ENCODE peak calls at places on chromosomes 16 and 17, in nine cellular contexts. One of them, this sample, is unnamed.

GRCh38 chr17:76179496-76180467 is 38.7 kb upstream of the FOXJ1 start:
- DNase-seq in HepG2: no peak
- DNase-seq in mesendoderm: peak; percentile 21
- DNase-seq in GM23248: peak; percentile 28
- DNase-seq in A549: peak; percentile 40
- DNase-seq in neuronal stem cell: no peak
- DNase-seq in neural progenitor cell: no peak
- DNase-seq in osteoblast: no peak
- DNase-seq in HCT116: no peak
- DNase-seq in this sample: peak; percentile 77

GRCh38 chr17:8924595-8924994 is 40.9 kb downstream of the PIK3R5 start:
- DNase-seq in HepG2: no peak
- DNase-seq in HCT116: no peak
- DNase-seq in neural progenitor cell: no peak
- DNase-seq in mesendoderm: no peak
- DNase-seq in osteoblast: no peak
- DNase-seq in neuronal stem cell: no peak
- DNase-seq in GM23248: no peak
- DNase-seq in A549: no peak
- DNase-seq in this sample: no peak

GRCh38 chr16:25109643-25110042 is 1.9 kb upstream of the LCMT1 start:
- DNase-seq in mesendoderm: no peak
- DNase-seq in neural progenitor cell: no peak
- DNase-seq in osteoblast: peak; percentile 90
- DNase-seq in neuronal stem cell: no peak
- DNase-seq in GM23248: peak; percentile 96
- DNase-seq in HepG2: peak; percentile 74
- DNase-seq in HCT116: peak; percentile 87
- DNase-seq in A549: peak; percentile 91
- DNase-seq in this sample: no peak

GRCh38 chr17:69030145-69030544 is 30.6 kb downstream of the ABCA9 start:
- DNase-seq in GM23248: peak; percentile 25
- DNase-seq in HepG2: no peak
- DNase-seq in neural progenitor cell: no peak
- DNase-seq in A549: no peak
- DNase-seq in HCT116: no peak
- DNase-seq in neuronal stem cell: no peak
- DNase-seq in mesendoderm: peak; percentile 33
- DNase-seq in osteoblast: no peak
- DNase-seq in this sample: no peak

GRCh38 chr17:80068301-80069160 is 32.1 kb downstream of the CCDC40 start:
- DNase-seq in A549: no peak
- DNase-seq in HepG2: peak; percentile 95
- DNase-seq in neuronal stem cell: no peak
- DNase-seq in GM23248: peak; percentile 31
- DNase-seq in neural progenitor cell: no peak
- DNase-seq in mesendoderm: peak; percentile 27
- DNase-seq in HCT116: no peak
- DNase-seq in osteoblast: peak; percentile 83
- DNase-seq in this sample: no peak

GRCh38 chr16:83901101-83901500 is 2.2 kb downstream of the MLYCD start:
- DNase-seq in neural progenitor cell: no peak
- DNase-seq in A549: no peak
- DNase-seq in neuronal stem cell: no peak
- DNase-seq in mesendoderm: no peak
- DNase-seq in HepG2: no peak
- DNase-seq in HCT116: no peak
- DNase-seq in GM23248: peak; percentile 63
- DNase-seq in osteoblast: peak; percentile 85
- DNase-seq in this sample: no peak

GRCh38 chr16:28876016-28876659 is 2.1 kb upstream of the ATP2A1 start:
- DNase-seq in neuronal stem cell: no peak
- DNase-seq in HepG2: no peak
- DNase-seq in neural progenitor cell: no peak
- DNase-seq in osteoblast: peak; percentile 77
- DNase-seq in mesendoderm: no peak
- DNase-seq in A549: no peak
- DNase-seq in GM23248: no peak
- DNase-seq in HCT116: no peak
- DNase-seq in this sample: no peak

GRCh38 chr17:28928061-28928460 is 23.3 kb downstream of the PHF12 start:
- DNase-seq in A549: no peak
- DNase-seq in neuronal stem cell: no peak
- DNase-seq in HepG2: no peak
- DNase-seq in GM23248: peak; percentile 48
- DNase-seq in neural progenitor cell: no peak
- DNase-seq in mesendoderm: no peak
- DNase-seq in osteoblast: no peak
- DNase-seq in HCT116: no peak
- DNase-seq in this sample: no peak

GRCh38 chr17:59830846-59831486 is 61.8 kb downstream of the TUBD1 start:
- DNase-seq in neural progenitor cell: no peak
- DNase-seq in mesendoderm: no peak
- DNase-seq in GM23248: no peak
- DNase-seq in A549: peak; percentile 58
- DNase-seq in neuronal stem cell: no peak
- DNase-seq in HCT116: no peak
- DNase-seq in osteoblast: no peak
- DNase-seq in HepG2: no peak
- DNase-seq in this sample: no peak

GRCh38 chr17:77613627-77614026 is 344.9 kb upstream of the TNRC6C start:
- DNase-seq in A549: no peak
- DNase-seq in GM23248: no peak
- DNase-seq in neuronal stem cell: no peak
- DNase-seq in osteoblast: no peak
- DNase-seq in neural progenitor cell: no peak
- DNase-seq in HCT116: no peak
- DNase-seq in HepG2: no peak
- DNase-seq in mesendoderm: no peak
- DNase-seq in this sample: no peak

GRCh38 chr16:77793417-77793816 is 5.1 kb downstream of the VAT1L start:
- DNase-seq in A549: no peak
- DNase-seq in osteoblast: no peak
- DNase-seq in GM23248: no peak
- DNase-seq in HCT116: no peak
- DNase-seq in neuronal stem cell: no peak
- DNase-seq in HepG2: no peak
- DNase-seq in mesendoderm: no peak
- DNase-seq in neural progenitor cell: no peak
- DNase-seq in this sample: no peak

GRCh38 chr17:67477687-67478086 is 100.6 kb downstream of the PITPNC1 start:
- DNase-seq in neural progenitor cell: no peak
- DNase-seq in neuronal stem cell: no peak
- DNase-seq in HepG2: no peak
- DNase-seq in mesendoderm: no peak
- DNase-seq in HCT116: peak; percentile 43
- DNase-seq in GM23248: peak; percentile 85
- DNase-seq in osteoblast: peak; percentile 87
- DNase-seq in A549: no peak
- DNase-seq in this sample: no peak

GRCh38 chr16:52976539-52977167 is 76.0 kb downstream of the CHD9NB start:
- DNase-seq in HepG2: peak; percentile 41
- DNase-seq in A549: peak; percentile 39
- DNase-seq in osteoblast: peak; percentile 57
- DNase-seq in neuronal stem cell: no peak
- DNase-seq in GM23248: peak; percentile 50
- DNase-seq in HCT116: peak; percentile 7
- DNase-seq in mesendoderm: peak; percentile 67
- DNase-seq in neural progenitor cell: peak; percentile 30
- DNase-seq in this sample: no peak

GRCh38 chr17:73643012-73643845 is 1.0 kb downstream of the SDK2 start:
- DNase-seq in neural progenitor cell: peak; percentile 71
- DNase-seq in neuronal stem cell: peak; percentile 46
- DNase-seq in HepG2: no peak
- DNase-seq in mesendoderm: peak; percentile 69
- DNase-seq in HCT116: no peak
- DNase-seq in GM23248: peak; percentile 26
- DNase-seq in osteoblast: no peak
- DNase-seq in A549: peak; percentile 64
- DNase-seq in this sample: no peak

GRCh38 chr16:66539628-66540469 is 10.1 kb downstream of the TK2 start:
- DNase-seq in GM23248: no peak
- DNase-seq in mesendoderm: no peak
- DNase-seq in osteoblast: peak; percentile 66
- DNase-seq in neuronal stem cell: no peak
- DNase-seq in HepG2: no peak
- DNase-seq in A549: no peak
- DNase-seq in HCT116: no peak
- DNase-seq in neural progenitor cell: no peak
- DNase-seq in this sample: peak; percentile 58

GRCh38 chr16:81595676-81596292 is 151.2 kb downstream of the CMIP start:
- DNase-seq in GM23248: peak; percentile 52
- DNase-seq in mesendoderm: no peak
- DNase-seq in neural progenitor cell: no peak
- DNase-seq in neuronal stem cell: no peak
- DNase-seq in HepG2: no peak
- DNase-seq in HCT116: no peak
- DNase-seq in A549: peak; percentile 38
- DNase-seq in osteoblast: peak; percentile 50
- DNase-seq in this sample: no peak

GRCh38 chr16:14309906-14310305 is 238.8 kb downstream of the MRTFB start:
- DNase-seq in osteoblast: peak; percentile 92
- DNase-seq in HepG2: no peak
- DNase-seq in neural progenitor cell: no peak
- DNase-seq in GM23248: peak; percentile 95
- DNase-seq in HCT116: no peak
- DNase-seq in neuronal stem cell: no peak
- DNase-seq in A549: peak; percentile 73
- DNase-seq in mesendoderm: peak; percentile 71
- DNase-seq in this sample: no peak
- H3K27ac ChIP-seq in osteoblast: peak overlapping the region; percentile 88
- H3K27ac ChIP-seq in HepG2: peak overlapping the region; percentile 54
- H3K27ac ChIP-seq in neural progenitor cell: no peak overlapping the region
- H3K27ac ChIP-seq in GM23248: peak overlapping the region; percentile 83
- H3K27ac ChIP-seq in HCT116: peak overlapping the region; percentile 74
- H3K27ac ChIP-seq in neuronal stem cell: no peak overlapping the region
- H3K27ac ChIP-seq in A549: peak overlapping the region; percentile 100
- H3K27ac ChIP-seq in mesendoderm: peak overlapping the region; percentile 60
- H3K27ac ChIP-seq in this sample: peak overlapping the region; percentile 80

DNA sequence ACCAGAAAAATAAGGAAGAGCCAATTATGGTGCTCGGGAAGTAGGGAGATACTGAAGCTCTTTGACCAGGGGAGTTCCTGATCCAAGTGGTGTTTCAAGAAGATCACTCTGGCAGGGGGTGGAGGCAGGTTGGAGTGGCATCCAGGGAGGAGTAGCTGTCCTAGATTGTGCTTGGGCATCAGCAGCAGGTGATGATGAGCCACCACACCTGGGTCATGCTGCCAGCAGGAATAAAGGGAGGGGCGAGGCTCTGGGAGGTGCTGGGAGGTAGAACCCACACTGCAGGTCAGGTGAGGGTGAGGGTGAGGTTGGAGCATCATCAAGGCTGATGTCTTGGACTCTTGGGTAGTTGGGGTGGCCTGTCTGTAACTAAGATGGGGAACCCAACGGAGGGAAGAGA is 35.4 kb upstream of the ADGRG1 start:
- DNase-seq in HCT116: no peak
- DNase-seq in neuronal stem cell: no peak
- DNase-seq in osteoblast: peak; percentile 74
- DNase-seq in A549: no peak
- DNase-seq in GM23248: no peak
- DNase-seq in neural progenitor cell: no peak
- DNase-seq in HepG2: no peak
- DNase-seq in mesendoderm: no peak
- DNase-seq in this sample: no peak
- H3K4me2 ChIP-seq in HCT116: no peak overlapping the region
- H3K4me2 ChIP-seq in neuronal stem cell: no peak overlapping the region
- H3K4me2 ChIP-seq in osteoblast: no peak overlapping the region
- H3K4me2 ChIP-seq in A549: no peak overlapping the region
- H3K4me2 ChIP-seq in GM23248: no peak overlapping the region
- H3K4me2 ChIP-seq in neural progenitor cell: no peak overlapping the region
- H3K4me2 ChIP-seq in HepG2: no peak overlapping the region
- H3K4me2 ChIP-seq in mesendoderm: no peak overlapping the region
- H3K4me2 ChIP-seq in this sample: peak overlapping the region; percentile 48

GRCh38 chr17:43648916-43649315 is 12.8 kb downstream of the MEOX1 start:
- DNase-seq in mesendoderm: peak; percentile 88
- DNase-seq in neural progenitor cell: no peak
- DNase-seq in neuronal stem cell: no peak
- DNase-seq in HCT116: no peak
- DNase-seq in A549: no peak
- DNase-seq in GM23248: no peak
- DNase-seq in osteoblast: no peak
- DNase-seq in HepG2: no peak
- DNase-seq in this sample: no peak

GRCh38 chr17:43641416-43641815 is 20.3 kb downstream of the MEOX1 start:
- DNase-seq in HCT116: no peak
- DNase-seq in GM23248: no peak
- DNase-seq in HepG2: no peak
- DNase-seq in osteoblast: no peak
- DNase-seq in A549: no peak
- DNase-seq in neuronal stem cell: no peak
- DNase-seq in neural progenitor cell: no peak
- DNase-seq in mesendoderm: no peak
- DNase-seq in this sample: no peak

GRCh38 chr17:43645450-43645764 is 16.3 kb downstream of the MEOX1 start:
- DNase-seq in neural progenitor cell: no peak
- DNase-seq in A549: no peak
- DNase-seq in HCT116: no peak
- DNase-seq in neuronal stem cell: no peak
- DNase-seq in HepG2: no peak
- DNase-seq in osteoblast: no peak
- DNase-seq in GM23248: no peak
- DNase-seq in mesendoderm: no peak
- DNase-seq in this sample: no peak

GRCh38 chr17:43645765-43646481 is 15.8 kb downstream of the MEOX1 start:
- DNase-seq in osteoblast: peak; percentile 96
- DNase-seq in neural progenitor cell: peak; percentile 49
- DNase-seq in GM23248: peak; percentile 71
- DNase-seq in HepG2: no peak
- DNase-seq in HCT116: no peak
- DNase-seq in A549: no peak
- DNase-seq in mesendoderm: no peak
- DNase-seq in neuronal stem cell: no peak
- DNase-seq in this sample: no peak

GRCh38 chr17:43644081-43644480 is 17.6 kb downstream of the MEOX1 start:
- DNase-seq in A549: no peak
- DNase-seq in HepG2: no peak
- DNase-seq in mesendoderm: no peak
- DNase-seq in osteoblast: no peak
- DNase-seq in neuronal stem cell: no peak
- DNase-seq in GM23248: no peak
- DNase-seq in neural progenitor cell: no peak
- DNase-seq in HCT116: no peak
- DNase-seq in this sample: no peak
- H3K27ac ChIP-seq in A549: no peak overlapping the region
- H3K27ac ChIP-seq in HepG2: no peak overlapping the region
- H3K27ac ChIP-seq in mesendoderm: no peak overlapping the region
- H3K27ac ChIP-seq in osteoblast: no peak overlapping the region
- H3K27ac ChIP-seq in neuronal stem cell: no peak overlapping the region
- H3K27ac ChIP-seq in GM23248: no peak overlapping the region
- H3K27ac ChIP-seq in neural progenitor cell: no peak overlapping the region
- H3K27ac ChIP-seq in HCT116: no peak overlapping the region
- H3K27ac ChIP-seq in this sample: no peak overlapping the region

DNA sequence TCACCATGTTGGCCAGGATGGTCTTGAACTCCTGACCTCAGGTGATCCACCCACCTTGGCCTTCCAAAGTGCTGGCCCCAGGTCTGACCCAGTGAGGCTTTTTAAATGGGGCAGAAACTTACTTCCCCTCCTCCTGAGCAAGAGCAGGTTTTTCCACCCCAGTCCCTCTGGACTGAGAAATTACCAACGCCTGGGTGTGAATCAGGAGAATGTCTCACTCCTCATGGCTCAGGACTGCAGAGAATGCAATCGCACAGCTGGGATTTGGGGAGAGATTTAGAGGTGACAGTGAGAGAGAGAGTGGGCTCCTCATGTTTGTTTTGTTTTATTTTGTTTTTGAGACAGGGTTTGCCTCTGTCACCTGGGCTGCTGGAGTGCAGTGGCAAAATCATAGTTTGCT is 203.6 kb downstream of the RAB11FIP4 start:
- DNase-seq in mesendoderm: peak; percentile 88
- DNase-seq in HepG2: no peak
- DNase-seq in neuronal stem cell: no peak
- DNase-seq in HCT116: no peak
- DNase-seq in GM23248: peak; percentile 86
- DNase-seq in A549: no peak
- DNase-seq in osteoblast: peak; percentile 86
- DNase-seq in neural progenitor cell: no peak
- DNase-seq in this sample: no peak
- H3K4me2 ChIP-seq in mesendoderm: no peak overlapping the region
- H3K4me2 ChIP-seq in HepG2: no peak overlapping the region
- H3K4me2 ChIP-seq in neuronal stem cell: no peak overlapping the region
- H3K4me2 ChIP-seq in HCT116: no peak overlapping the region
- H3K4me2 ChIP-seq in GM23248: peak overlapping the region; percentile 42
- H3K4me2 ChIP-seq in A549: no peak overlapping the region
- H3K4me2 ChIP-seq in osteoblast: peak overlapping the region; percentile 0
- H3K4me2 ChIP-seq in neural progenitor cell: no peak overlapping the region
- H3K4me2 ChIP-seq in this sample: no peak overlapping the region